ENCODE peak calls at places on chromosomes 2 and 18, in ten cellular contexts. One of them, this sample, is unnamed. For H3K4me1, the result is how much of the 10 kb centered on the place peaks cover.

GRCh38 chr2:144630459-144631215 is 110.7 kb upstream of the ZEB2 start:
- DNase-seq in GM23248: no peak
- DNase-seq in body of pancreas: no peak
- DNase-seq in neuronal stem cell: no peak
- DNase-seq in thoracic aorta: no peak
- DNase-seq in sigmoid colon: no peak
- DNase-seq in A673: no peak
- DNase-seq in colonic mucosa: no peak
- DNase-seq in hepatocyte: no peak
- DNase-seq in ovary: no peak
- DNase-seq in this sample: no peak

GRCh38 chr18:62088146-62088545 is 98.7 kb downstream of the PIGN start:
- DNase-seq in GM23248: peak
- DNase-seq in body of pancreas: no peak
- DNase-seq in neuronal stem cell: no peak
- DNase-seq in thoracic aorta: no peak
- DNase-seq in sigmoid colon: no peak
- DNase-seq in A673: no peak
- DNase-seq in colonic mucosa: no peak
- DNase-seq in hepatocyte: no peak
- DNase-seq in ovary: no peak
- DNase-seq in this sample: no peak

GRCh38 chr2:120564213-120565094 is 171.2 kb upstream of the GLI2 start:
- DNase-seq in GM23248: no peak
- DNase-seq in body of pancreas: no peak
- DNase-seq in neuronal stem cell: peak
- DNase-seq in thoracic aorta: no peak
- DNase-seq in sigmoid colon: no peak
- DNase-seq in A673: no peak
- DNase-seq in colonic mucosa: no peak
- DNase-seq in hepatocyte: peak
- DNase-seq in ovary: no peak
- DNase-seq in this sample: no peak

GRCh38 chr2:38836801-38837200 is 38.9 kb downstream of the DHX57 start:
- DNase-seq in GM23248: no peak
- DNase-seq in body of pancreas: no peak
- DNase-seq in neuronal stem cell: no peak
- DNase-seq in thoracic aorta: no peak
- DNase-seq in sigmoid colon: no peak
- DNase-seq in A673: no peak
- DNase-seq in colonic mucosa: no peak
- DNase-seq in hepatocyte: no peak
- DNase-seq in ovary: no peak
- DNase-seq in this sample: no peak

GRCh38 chr2:185608799-185609198 is 129.8 kb upstream of the FSIP2 start:
- DNase-seq in GM23248: peak
- DNase-seq in body of pancreas: no peak
- DNase-seq in neuronal stem cell: no peak
- DNase-seq in thoracic aorta: no peak
- DNase-seq in sigmoid colon: no peak
- DNase-seq in A673: peak
- DNase-seq in colonic mucosa: no peak
- DNase-seq in hepatocyte: peak
- DNase-seq in ovary: no peak
- DNase-seq in this sample: peak

GRCh38 chr18:27661320-27662049 is 476.4 kb upstream of the CHST9 start:
- DNase-seq in GM23248: no peak
- DNase-seq in body of pancreas: no peak
- DNase-seq in neuronal stem cell: peak
- DNase-seq in thoracic aorta: no peak
- DNase-seq in sigmoid colon: no peak
- DNase-seq in A673: no peak
- DNase-seq in colonic mucosa: no peak
- DNase-seq in hepatocyte: no peak
- DNase-seq in ovary: no peak
- DNase-seq in this sample: no peak

GRCh38 chr18:38576349-38576748 is 1010.8 kb upstream of the CELF4 start:
- DNase-seq in GM23248: no peak
- DNase-seq in body of pancreas: no peak
- DNase-seq in neuronal stem cell: no peak
- DNase-seq in thoracic aorta: no peak
- DNase-seq in sigmoid colon: no peak
- DNase-seq in A673: no peak
- DNase-seq in colonic mucosa: no peak
- DNase-seq in hepatocyte: no peak
- DNase-seq in ovary: no peak
- DNase-seq in this sample: no peak

GRCh38 chr18:73365018-73365417 is 497.2 kb upstream of the NETO1 start:
- DNase-seq in GM23248: peak
- DNase-seq in body of pancreas: no peak
- DNase-seq in neuronal stem cell: no peak
- DNase-seq in thoracic aorta: no peak
- DNase-seq in sigmoid colon: no peak
- DNase-seq in A673: no peak
- DNase-seq in colonic mucosa: no peak
- DNase-seq in hepatocyte: no peak
- DNase-seq in ovary: no peak
- DNase-seq in this sample: no peak

DNA sequence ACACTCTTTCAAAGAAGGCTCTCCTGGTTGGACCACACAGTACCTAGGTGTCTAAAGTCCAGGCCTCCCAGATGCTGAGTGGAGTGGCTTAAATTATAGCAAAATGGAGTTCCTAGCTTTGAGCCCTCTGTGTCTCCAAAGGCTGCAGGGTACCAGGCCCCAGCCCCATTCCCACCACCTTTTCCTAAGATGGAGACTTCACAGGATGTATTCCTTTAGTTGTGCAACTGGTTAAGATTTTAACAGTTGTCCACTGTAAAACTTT is 4.9 kb downstream of the SMAD7 start:
- DNase-seq in GM23248: no peak
- DNase-seq in body of pancreas: no peak
- DNase-seq in neuronal stem cell: no peak
- DNase-seq in thoracic aorta: no peak
- DNase-seq in sigmoid colon: no peak
- DNase-seq in A673: no peak
- DNase-seq in colonic mucosa: no peak
- DNase-seq in hepatocyte: no peak
- DNase-seq in ovary: no peak
- DNase-seq in this sample: no peak
- H3K4me3 ChIP-seq in GM23248: peak
- H3K4me3 ChIP-seq in body of pancreas: no peak
- H3K4me3 ChIP-seq in neuronal stem cell: no peak
- H3K4me3 ChIP-seq in thoracic aorta: peak
- H3K4me3 ChIP-seq in sigmoid colon: no peak
- H3K4me3 ChIP-seq in A673: no peak
- H3K4me3 ChIP-seq in colonic mucosa: no peak
- H3K4me3 ChIP-seq in hepatocyte: no peak
- H3K4me3 ChIP-seq in ovary: no peak
- H3K4me3 ChIP-seq in this sample: peak

DNA sequence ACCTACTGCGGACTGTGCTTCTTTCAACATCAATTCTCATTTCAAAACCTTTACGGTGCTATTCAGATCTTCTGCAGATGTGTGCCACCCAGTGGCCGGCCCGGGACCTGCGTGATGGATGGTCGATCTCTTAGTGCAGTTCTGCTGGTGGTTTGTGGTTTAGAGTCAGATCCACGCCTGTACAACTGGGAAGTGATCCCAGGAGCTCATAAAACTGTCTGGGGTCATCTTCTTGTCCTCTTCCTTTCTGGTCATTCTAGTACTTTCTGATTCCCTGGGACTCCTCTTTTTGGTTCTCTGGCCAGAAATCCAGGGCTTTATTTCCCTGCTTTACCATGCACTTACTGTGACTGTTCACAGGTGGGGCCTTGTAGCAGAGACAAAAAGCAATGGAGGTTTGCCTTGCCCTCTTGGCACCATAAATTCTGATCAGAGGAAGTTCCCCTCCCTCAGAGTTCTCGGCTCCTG is 15.8 kb upstream of the SELENOI start:
- DNase-seq in GM23248: peak
- DNase-seq in body of pancreas: peak
- DNase-seq in neuronal stem cell: peak
- DNase-seq in thoracic aorta: peak
- DNase-seq in sigmoid colon: peak
- DNase-seq in A673: peak
- DNase-seq in colonic mucosa: peak
- DNase-seq in hepatocyte: peak
- DNase-seq in ovary: peak
- DNase-seq in this sample: peak
- H3K27ac ChIP-seq in GM23248: no peak
- H3K27ac ChIP-seq in body of pancreas: no peak
- H3K27ac ChIP-seq in neuronal stem cell: no peak
- H3K27ac ChIP-seq in thoracic aorta: no peak
- H3K27ac ChIP-seq in sigmoid colon: peak
- H3K27ac ChIP-seq in A673: no peak
- H3K27ac ChIP-seq in colonic mucosa: no peak
- H3K27ac ChIP-seq in hepatocyte: no peak
- H3K27ac ChIP-seq in ovary: no peak
- H3K27ac ChIP-seq in this sample: no peak

GRCh38 chr2:136010126-136010525 is 24.7 kb upstream of the DARS1 start:
- DNase-seq in GM23248: peak
- DNase-seq in body of pancreas: no peak
- DNase-seq in neuronal stem cell: no peak
- DNase-seq in thoracic aorta: no peak
- DNase-seq in sigmoid colon: no peak
- DNase-seq in A673: no peak
- DNase-seq in colonic mucosa: no peak
- DNase-seq in hepatocyte: no peak
- DNase-seq in ovary: no peak
- DNase-seq in this sample: no peak

GRCh38 chr2:136013962-136014361 is 28.5 kb upstream of the DARS1 start:
- DNase-seq in GM23248: no peak
- DNase-seq in body of pancreas: no peak
- DNase-seq in neuronal stem cell: no peak
- DNase-seq in thoracic aorta: no peak
- DNase-seq in sigmoid colon: no peak
- DNase-seq in A673: no peak
- DNase-seq in colonic mucosa: no peak
- DNase-seq in hepatocyte: peak
- DNase-seq in ovary: no peak
- DNase-seq in this sample: peak

GRCh38 chr2:136015688-136016087 is 30.3 kb upstream of the DARS1 start:
- DNase-seq in GM23248: no peak
- DNase-seq in body of pancreas: no peak
- DNase-seq in neuronal stem cell: no peak
- DNase-seq in thoracic aorta: no peak
- DNase-seq in sigmoid colon: no peak
- DNase-seq in A673: no peak
- DNase-seq in colonic mucosa: no peak
- DNase-seq in hepatocyte: no peak
- DNase-seq in ovary: no peak
- DNase-seq in this sample: no peak

GRCh38 chr2:136012315-136012714 is 26.9 kb upstream of the DARS1 start:
- DNase-seq in GM23248: no peak
- DNase-seq in body of pancreas: no peak
- DNase-seq in neuronal stem cell: no peak
- DNase-seq in thoracic aorta: no peak
- DNase-seq in sigmoid colon: no peak
- DNase-seq in A673: no peak
- DNase-seq in colonic mucosa: no peak
- DNase-seq in hepatocyte: no peak
- DNase-seq in ovary: no peak
- DNase-seq in this sample: no peak

GRCh38 chr2:136013286-136013685 is 27.9 kb upstream of the DARS1 start:
- DNase-seq in GM23248: no peak
- DNase-seq in body of pancreas: no peak
- DNase-seq in neuronal stem cell: no peak
- DNase-seq in thoracic aorta: no peak
- DNase-seq in sigmoid colon: no peak
- DNase-seq in A673: no peak
- DNase-seq in colonic mucosa: no peak
- DNase-seq in hepatocyte: no peak
- DNase-seq in ovary: no peak
- DNase-seq in this sample: no peak
- H3K4me1 ChIP-seq in GM23248: under half
- H3K4me1 ChIP-seq in body of pancreas: under half
- H3K4me1 ChIP-seq in neuronal stem cell: under half
- H3K4me1 ChIP-seq in thoracic aorta: under half
- H3K4me1 ChIP-seq in sigmoid colon: under half
- H3K4me1 ChIP-seq in A673: under half
- H3K4me1 ChIP-seq in colonic mucosa: under half
- H3K4me1 ChIP-seq in hepatocyte: under half
- H3K4me1 ChIP-seq in ovary: under half
- H3K4me1 ChIP-seq in this sample: under half

GRCh38 chr2:130345611-130346010 is 2.9 kb downstream of the IMP4 start:
- DNase-seq in GM23248: no peak
- DNase-seq in body of pancreas: no peak
- DNase-seq in neuronal stem cell: no peak
- DNase-seq in thoracic aorta: no peak
- DNase-seq in sigmoid colon: no peak
- DNase-seq in A673: no peak
- DNase-seq in colonic mucosa: no peak
- DNase-seq in hepatocyte: no peak
- DNase-seq in ovary: no peak
- DNase-seq in this sample: no peak

GRCh38 chr2:130349174-130349573 is 6.5 kb downstream of the IMP4 start:
- DNase-seq in GM23248: no peak
- DNase-seq in body of pancreas: no peak
- DNase-seq in neuronal stem cell: no peak
- DNase-seq in thoracic aorta: no peak
- DNase-seq in sigmoid colon: no peak
- DNase-seq in A673: no peak
- DNase-seq in colonic mucosa: no peak
- DNase-seq in hepatocyte: no peak
- DNase-seq in ovary: no peak
- DNase-seq in this sample: no peak

GRCh38 chr2:130346741-130347066 is 4.0 kb downstream of the IMP4 start:
- DNase-seq in GM23248: no peak
- DNase-seq in body of pancreas: no peak
- DNase-seq in neuronal stem cell: no peak
- DNase-seq in thoracic aorta: no peak
- DNase-seq in sigmoid colon: no peak
- DNase-seq in A673: no peak
- DNase-seq in colonic mucosa: no peak
- DNase-seq in hepatocyte: no peak
- DNase-seq in ovary: no peak
- DNase-seq in this sample: no peak

GRCh38 chr2:130346041-130346740 is 3.5 kb downstream of the IMP4 start:
- DNase-seq in GM23248: no peak
- DNase-seq in body of pancreas: no peak
- DNase-seq in neuronal stem cell: no peak
- DNase-seq in thoracic aorta: no peak
- DNase-seq in sigmoid colon: peak
- DNase-seq in A673: no peak
- DNase-seq in colonic mucosa: no peak
- DNase-seq in hepatocyte: no peak
- DNase-seq in ovary: no peak
- DNase-seq in this sample: no peak

DNA sequence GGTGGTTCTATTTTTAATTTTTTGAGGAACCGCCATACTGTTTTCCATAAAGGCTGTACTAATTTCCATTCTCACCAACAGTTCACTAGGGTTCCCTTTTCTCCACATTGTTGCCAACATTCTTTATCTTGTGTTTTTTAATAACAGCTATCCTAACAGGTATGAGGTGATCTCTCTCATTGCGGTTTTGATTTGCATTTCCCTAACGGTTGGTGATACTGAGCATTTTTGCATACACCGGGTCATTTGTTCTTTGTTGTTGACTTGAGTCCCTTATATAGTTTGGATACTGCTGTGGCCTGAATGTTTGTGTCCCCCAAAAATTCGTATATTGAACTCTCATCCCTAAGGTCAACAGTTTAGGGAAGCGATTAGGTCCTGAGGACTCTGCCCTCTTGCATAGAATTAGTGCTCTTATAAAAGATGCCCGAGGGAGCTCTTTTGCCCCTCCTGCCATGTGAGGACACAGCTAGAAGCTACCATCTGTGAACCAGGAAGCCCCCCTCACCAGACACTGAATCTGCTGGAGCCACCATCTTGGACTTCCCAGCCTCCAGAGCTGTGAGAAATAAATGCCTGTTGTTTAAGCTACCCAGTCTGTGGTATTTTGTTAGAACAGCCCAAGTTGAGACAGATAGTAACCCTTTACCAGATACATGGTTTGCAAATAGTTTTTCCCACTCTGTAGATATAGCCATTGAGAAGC is 4.7 kb downstream of the IMP4 start:
- DNase-seq in GM23248: no peak
- DNase-seq in body of pancreas: no peak
- DNase-seq in neuronal stem cell: no peak
- DNase-seq in thoracic aorta: no peak
- DNase-seq in sigmoid colon: no peak
- DNase-seq in A673: no peak
- DNase-seq in colonic mucosa: no peak
- DNase-seq in hepatocyte: no peak
- DNase-seq in ovary: no peak
- DNase-seq in this sample: no peak
- H3K4me3 ChIP-seq in GM23248: no peak
- H3K4me3 ChIP-seq in body of pancreas: no peak
- H3K4me3 ChIP-seq in neuronal stem cell: no peak
- H3K4me3 ChIP-seq in thoracic aorta: no peak
- H3K4me3 ChIP-seq in sigmoid colon: no peak
- H3K4me3 ChIP-seq in A673: no peak
- H3K4me3 ChIP-seq in colonic mucosa: no peak
- H3K4me3 ChIP-seq in hepatocyte: no peak
- H3K4me3 ChIP-seq in ovary: no peak
- H3K4me3 ChIP-seq in this sample: no peak